ENCODE peak calls at places on chromosomes 6 and 20, in six cellular contexts. J is AG20443; M is stimulated activated CD4-positive, alpha-beta T cell treated with anti-CD3 and anti-CD28 coated beads, Interleukin-1b, Interleukin-23, amount 100 ng/mL, for 24 hours; Q is Peyer's patch; R is C1 segment of cervical spinal cord; P is progenitor cell of endocrine pancreas. H is an unnamed sample.
A peak's percentile ranks its signal among the peaks of the same experiment; 100 is the strongest.

GRCh38 chr6:11161031-11161966 is 49.8 kb upstream of the ERVFRD-1 start:
- DNase-seq in J (peak; percentile 48), M (no peak), Q (no peak), R (no peak), P (no peak), H (peak; percentile 45)

GRCh38 chr6:99746261-99746895 is 139.7 kb downstream of the PRDM13 start:
- DNase-seq in J (peak; percentile 66), M (peak; percentile 18), Q (no peak), R (peak; percentile 5), P (peak; percentile 25), H (peak; percentile 80)

GRCh38 chr6:118100763-118101162 is 193.7 kb downstream of the SLC35F1 start:
- DNase-seq in J (no peak), M (no peak), Q (no peak), R (no peak), P (no peak), H (no peak)

GRCh38 chr6:10338151-10338550 is 76.7 kb downstream of the TFAP2A start:
- DNase-seq in J (no peak), M (no peak), Q (no peak), R (no peak), P (no peak), H (no peak)

GRCh38 chr6:81816387-81816786 is 63.9 kb upstream of the TENT5A start:
- DNase-seq in J (no peak), M (no peak), Q (no peak), R (no peak), P (no peak), H (no peak)

GRCh38 chr6:158402184-158402583 is 89.9 kb downstream of the TULP4 start:
- DNase-seq in J (no peak), M (no peak), Q (no peak), R (no peak), P (no peak), H (no peak)

GRCh38 chr20:41173161-41173721 is 35.9 kb downstream of the PLCG1 start:
- DNase-seq in J (peak; percentile 90), M (no peak), Q (peak; percentile 86), R (peak; percentile 29), P (peak; percentile 76), H (peak; percentile 80)

GRCh38 chr20:16205505-16205904 is 367.7 kb downstream of the KIF16B start:
- DNase-seq in J (no peak), M (no peak), Q (no peak), R (no peak), P (no peak), H (peak; percentile 8)

GRCh38 chr6:41584668-41585205 is 38.6 kb downstream of the FOXP4 start:
- DNase-seq in J (no peak), M (no peak), Q (peak; percentile 80), R (no peak), P (peak; percentile 40), H (no peak)

GRCh38 chr6:35044145-35044745 is 96.9 kb downstream of the TCP11 start:
- DNase-seq in J (no peak), M (no peak), Q (no peak), R (no peak), P (no peak), H (no peak)

GRCh38 chr6:157244175-157244574 is 79.1 kb downstream of the TMEM242 start:
- DNase-seq in J (peak; percentile 84), M (no peak), Q (no peak), R (no peak), P (no peak), H (peak; percentile 99)

GRCh38 chr6:138234363-138234762 is 16.1 kb upstream of the PBOV1 start:
- DNase-seq in J (no peak), M (no peak), Q (no peak), R (no peak), P (no peak), H (no peak)

GRCh38 chr6:117536317-117536716 is 53.8 kb downstream of the DCBLD1 start:
- DNase-seq in J (no peak), M (no peak), Q (no peak), R (no peak), P (no peak), H (peak; percentile 34)

GRCh38 chr20:23226612-23227265 is 123.9 kb upstream of the NXT1 start:
- DNase-seq in J (no peak), M (no peak), Q (no peak), R (no peak), P (no peak), H (no peak)

GRCh38 chr6:26249709-26249958 is 115.4 kb upstream of the BTN3A2 start:
- DNase-seq in J (no peak), M (no peak), Q (no peak), R (no peak), P (no peak), H (no peak)

GRCh38 chr6:14440215-14440890 is 322.8 kb downstream of the CD83 start:
- DNase-seq in J (peak; percentile 57), M (no peak), Q (no peak), R (no peak), P (no peak), H (peak; percentile 72)

GRCh38 chr6:113870917-113871316 is 13.8 kb downstream of the MARCKS start:
- DNase-seq in J (no peak), M (no peak), Q (no peak), R (no peak), P (no peak), H (no peak)

GRCh38 chr20:31605902-31606677 is 1.0 kb downstream of the ID1 start:
- DNase-seq in J (peak; percentile 33), M (no peak), Q (peak; percentile 65), R (no peak), P (peak; percentile 46), H (no peak)

GRCh38 chr20:10674684-10675455 is 1.1 kb upstream of the JAG1 start:
- DNase-seq in J (peak; percentile 92), M (no peak), Q (peak; percentile 90), R (peak; percentile 37), P (peak; percentile 83), H (peak; percentile 61)

GRCh38 chr6:73375216-73375615 is 5.5 kb upstream of the OOEP start:
- DNase-seq in J (no peak), M (no peak), Q (no peak), R (no peak), P (no peak), H (no peak)

GRCh38 chr6:167501831-167502385 is 177.0 kb downstream of the TTLL2 start:
- DNase-seq in J (no peak), M (no peak), Q (peak; percentile 81), R (no peak), P (no peak), H (no peak)

GRCh38 chr6:160051390-160051789 is 70.2 kb upstream of the SLC22A1 start:
- DNase-seq in J (no peak), M (no peak), Q (no peak), R (no peak), P (no peak), H (no peak)

GRCh38 chr6:160071805-160072687 is 49.6 kb upstream of the SLC22A1 start:
- DNase-seq in J (peak; percentile 18), M (no peak), Q (peak; percentile 46), R (no peak), P (no peak), H (peak; percentile 11)

GRCh38 chr6:36757206-36757605 is 59.6 kb downstream of the RAB44 start:
- DNase-seq in J (no peak), M (no peak), Q (no peak), R (no peak), P (no peak), H (no peak)

GRCh38 chr6:89402776-89403175 is 9.3 kb downstream of the RRAGD start:
- DNase-seq in J (no peak), M (no peak), Q (no peak), R (no peak), P (no peak), H (no peak)

GRCh38 chr20:7159903-7160302 is 392.4 kb downstream of the BMP2 start:
- DNase-seq in J (no peak), M (no peak), Q (no peak), R (no peak), P (no peak), H (no peak)

GRCh38 chr6:166078294-166078693 is 89.4 kb downstream of the TBXT start:
- DNase-seq in J (peak; percentile 90), M (no peak), Q (no peak), R (no peak), P (no peak), H (peak; percentile 98)

GRCh38 chr6:33584700-33585402 is 4.8 kb upstream of the BAK1 start:
- DNase-seq in J (no peak), M (no peak), Q (no peak), R (no peak), P (no peak), H (no peak)

GRCh38 chr6:163708459-163708858 is 293.9 kb downstream of the QKI start:
- DNase-seq in J (no peak), M (no peak), Q (no peak), R (no peak), P (no peak), H (no peak)

GRCh38 chr6:162344935-162345599 is 382.5 kb downstream of the PRKN start:
- DNase-seq in J (peak; percentile 20), M (no peak), Q (no peak), R (no peak), P (no peak), H (peak; percentile 27)

GRCh38 chr6:150967910-150968309 is 102.4 kb downstream of the MTHFD1L start:
- DNase-seq in J (no peak), M (no peak), Q (no peak), R (no peak), P (no peak), H (no peak)

GRCh38 chr6:43070028-43070632 is 6.0 kb upstream of the PTK7 start:
- DNase-seq in J (peak; percentile 80), M (no peak), Q (no peak), R (no peak), P (no peak), H (peak; percentile 80)

GRCh38 chr6:106223300-106223930 is 102.1 kb downstream of the ATG5 start:
- DNase-seq in J (peak; percentile 39), M (peak; percentile 33), Q (no peak), R (no peak), P (peak; percentile 17), H (peak; percentile 82)

GRCh38 chr20:38926142-38926933 is at the start of gene FAM83D:
- DNase-seq in J (peak; percentile 100), M (peak; percentile 75), Q (peak; percentile 97), R (peak; percentile 73), P (peak; percentile 91), H (peak; percentile 98)

GRCh38 chr6:127225497-127225896 is 41.2 kb upstream of the RNF146 start:
- DNase-seq in J (no peak), M (no peak), Q (no peak), R (no peak), P (no peak), H (no peak)

GRCh38 chr6:167129159-167129558 is 6.3 kb downstream of the CCR6 start:
- DNase-seq in J (no peak), M (no peak), Q (no peak), R (no peak), P (no peak), H (no peak)

GRCh38 chr20:56373942-56374341 is 15.2 kb downstream of the FAM210B start:
- DNase-seq in J (peak; percentile 85), M (no peak), Q (no peak), R (no peak), P (no peak), H (peak; percentile 99)